ENCODE peak calls at places on chromosomes 11 and 22, in ten cellular contexts. B is HEK293T; N is astrocyte of the cerebellum; T is germinal center; A is mucosa of gallbladder; J is CD8-positive, alpha-beta memory T cell; G is neural progenitor cell; L is activated CD4-positive, alpha-beta T cell treated with anti-CD3 and anti-CD28 coated beads for 36 hours; O is stimulated activated CD4-positive, alpha-beta T cell treated with anti-CD3 and anti-CD28 coated beads, Interleukin-4, amount 100 ng/mL, for 1 hour; R is Ammon's horn. E is an unnamed sample.

GRCh38 chr11:105367129-105367528 is 227.6 kb upstream of the CARD18 start:
- DNase-seq in A (no peak), B (no peak), L (no peak), T (no peak), J (no peak), N (no peak), R (no peak), O (no peak), G (no peak), E (no peak)

GRCh38 chr22:50317674-50318073 is 9.1 kb downstream of the DENND6B start:
- DNase-seq in R (no peak), T (no peak), O (no peak), J (no peak), G (no peak), A (no peak), N (no peak), L (no peak), B (no peak), E (no peak)

GRCh38 chr11:120482149-120482548 is 29.4 kb upstream of the GRIK4 start:
- DNase-seq in R (peak), L (no peak), B (no peak), O (no peak), A (no peak), N (no peak), J (no peak), G (no peak), T (no peak), E (no peak)

GRCh38 chr22:43273902-43274484 is 69.2 kb downstream of the SCUBE1 start:
- DNase-seq in L (peak), B (peak), R (peak), J (peak), O (peak), N (peak), G (peak), T (peak), A (peak), E (no peak)

GRCh38 chr11:26399336-26399735 is 67.4 kb downstream of the ANO3 start:
- DNase-seq in T (no peak), G (no peak), O (no peak), A (no peak), B (no peak), R (no peak), N (no peak), L (no peak), J (no peak), E (no peak)

GRCh38 chr22:45726081-45726480 is 54.4 kb downstream of the ATXN10 start:
- DNase-seq in J (no peak), O (no peak), L (no peak), G (no peak), B (no peak), A (no peak), R (no peak), T (no peak), N (no peak), E (no peak)

GRCh38 chr22:23538502-23538860 is 41.6 kb downstream of the IGLL1 start:
- DNase-seq in B (no peak), L (no peak), R (no peak), J (no peak), N (no peak), A (no peak), O (no peak), G (no peak), T (no peak), E (no peak)

GRCh38 chr11:123478352-123478986 is 48.4 kb downstream of the GRAMD1B start:
- DNase-seq in T (peak), A (peak), R (peak), O (peak), B (peak), N (peak), L (peak), J (peak), G (peak), E (peak)

GRCh38 chr22:17612057-17612456 is 16.5 kb downstream of the ATP6V1E1 start:
- DNase-seq in A (no peak), T (no peak), L (no peak), N (no peak), J (no peak), G (no peak), O (no peak), R (no peak), B (no peak), E (no peak)

GRCh38 chr22:40082184-40082583 is 87.4 kb downstream of the FAM83F start:
- DNase-seq in A (no peak), B (no peak), R (no peak), L (no peak), T (no peak), O (no peak), N (no peak), G (no peak), J (no peak), E (no peak)

GRCh38 chr11:27452147-27452546 is 20.4 kb downstream of the LGR4 start:
- DNase-seq in B (no peak), L (no peak), G (no peak), J (no peak), R (no peak), N (no peak), O (no peak), T (no peak), A (no peak), E (no peak)